ENCODE peak calls at places on chromosomes 16 and 17, in six cellular contexts. B is NCI-H345, L is GDM1, C is posterior cingulate gyrus, M is anterior cingulate cortex, H is left cardiac atrium. A is an unnamed sample.

GRCh38 chr16:78686601-78687000 is 587.1 kb downstream of the WWOX start:
- DNase-seq in B (no peak), L (no peak), C (no peak), M (no peak), H (no peak), A (no peak)

GRCh38 chr17:18291718-18292540 is 22.9 kb downstream of the TOP3A start:
- DNase-seq in B (no peak), L (no peak), C (no peak), M (no peak), H (no peak), A (no peak)

GRCh38 chr17:29546834-29547233 is 20.0 kb downstream of the ABHD15 start:
- DNase-seq in B (no peak), L (no peak), C (no peak), M (no peak), H (no peak), A (no peak)

GRCh38 chr16:73152731-73153130 is 104.8 kb upstream of the ZFHX3 start:
- DNase-seq in B (no peak), L (no peak), C (no peak), M (no peak), H (no peak), A (no peak)

GRCh38 chr17:49924116-49924515 is 44.9 kb upstream of the DLX4 start:
- DNase-seq in B (no peak), L (no peak), C (no peak), M (no peak), H (no peak), A (no peak)

GRCh38 chr17:15483416-15483815 is 16.0 kb upstream of the CDRT4 start:
- DNase-seq in B (no peak), L (no peak), C (no peak), M (no peak), H (no peak), A (no peak)

GRCh38 chr17:15502315-15503112 is 35.1 kb upstream of the CDRT4 start:
- DNase-seq in B (peak; percentile 33), L (no peak), C (peak; percentile 82), M (peak; percentile 60), H (peak; percentile 93), A (peak; percentile 83)

GRCh38 chr16:73206306-73206705 is 158.4 kb upstream of the ZFHX3 start:
- DNase-seq in B (no peak), L (no peak), C (no peak), M (no peak), H (no peak), A (no peak)

GRCh38 chr16:20853981-20854620 is 46.1 kb downstream of the DCUN1D3 start:
- DNase-seq in B (no peak), L (no peak), C (no peak), M (no peak), H (no peak), A (no peak)

GRCh38 chr17:31558748-31559646 is 167.5 kb downstream of the RAB11FIP4 start:
- DNase-seq in B (peak; percentile 74), L (peak; percentile 62), C (peak; percentile 52), M (peak; percentile 57), H (peak; percentile 86), A (peak; percentile 77)

GRCh38 chr16:3020247-3020603 is at the start of gene TNFRSF12A:
- DNase-seq in B (peak; percentile 83), L (peak; percentile 76), C (no peak), M (peak; percentile 14), H (peak; percentile 84), A (peak; percentile 72)